ENCODE peak calls at places on chromosomes 4 and X, in five cellular contexts. R, Q, C, G and S are unnamed samples.

GRCh38 chr4:83074086-83074704 is 39.2 kb downstream of the COPS4 start:
- DNase-seq in R (peak), Q (peak), C (peak), G (peak), S (no peak)

GRCh38 chr4:74886490-74886889 is 46.4 kb upstream of the PARM1 start:
- DNase-seq in R (no peak), Q (no peak), C (no peak), G (peak), S (no peak)

GRCh38 chr4:105843941-105844340 is 51.3 kb upstream of the NPNT start:
- DNase-seq in R (no peak), Q (no peak), C (no peak), G (no peak), S (no peak)

GRCh38 chrX:54430519-54430918 is 9.7 kb upstream of the TSR2 start:
- DNase-seq in R (no peak), Q (no peak), C (no peak), G (no peak), S (no peak)

GRCh38 chr4:38281416-38282071 is 321.3 kb downstream of the PTTG2 start:
- DNase-seq in R (no peak), Q (no peak), C (no peak), G (peak), S (no peak)

GRCh38 chr4:47837582-47838294 is at the start of gene CORIN:
- DNase-seq in R (peak), Q (no peak), C (no peak), G (no peak), S (no peak)

GRCh38 chr4:150080335-150080734 is 2.1 kb downstream of the DCLK2 start:
- DNase-seq in R (no peak), Q (no peak), C (no peak), G (peak), S (no peak)

GRCh38 chr4:27149541-27150212 is 289.0 kb downstream of the STIM2 start:
- DNase-seq in R (no peak), Q (no peak), C (no peak), G (no peak), S (no peak)